ENCODE peak calls at places on chromosome 12, in six cellular contexts. V, R, W, H, Y and S are unnamed samples.

GRCh38 chr12:4274396-4274959 is 916 bp downstream of the CCND2 start:
- DNase-seq in V (no peak), R (no peak), W (no peak), H (peak), Y (no peak), S (no peak)

GRCh38 chr12:39958377-39958776 is 147.5 kb downstream of the SLC2A13 start:
- DNase-seq in V (no peak), R (no peak), W (no peak), H (peak), Y (no peak), S (peak)

GRCh38 chr12:117499759-117500485 is 138.5 kb upstream of the NOS1 start:
- DNase-seq in V (no peak), R (no peak), W (no peak), H (no peak), Y (no peak), S (no peak)

GRCh38 chr12:53603804-53604203 is 22.4 kb downstream of the ATF7 start:
- DNase-seq in V (no peak), R (no peak), W (no peak), H (no peak), Y (no peak), S (no peak)

GRCh38 chr12:75389061-75389460 is 1.8 kb upstream of the GLIPR1L2 start:
- DNase-seq in V (no peak), R (peak), W (no peak), H (no peak), Y (peak), S (no peak)

GRCh38 chr12:100741084-100741711 is 53.4 kb upstream of the ANO4 start:
- DNase-seq in V (peak), R (peak), W (peak), H (peak), Y (peak), S (no peak)

GRCh38 chr12:129672110-129672509 is 231.7 kb downstream of the TMEM132D start:
- DNase-seq in V (no peak), R (no peak), W (no peak), H (no peak), Y (no peak), S (no peak)

GRCh38 chr12:71840226-71840847 is 778 bp downstream of the TBC1D15 start:
- DNase-seq in V (peak), R (peak), W (peak), H (peak), Y (peak), S (peak)

GRCh38 chr12:17593715-17594406 is 496.1 kb downstream of the RERGL start:
- DNase-seq in V (no peak), R (no peak), W (no peak), H (no peak), Y (no peak), S (no peak)

GRCh38 chr12:108779998-108780688 is 48.8 kb upstream of the CORO1C start:
- DNase-seq in V (no peak), R (no peak), W (peak), H (no peak), Y (peak), S (no peak)

GRCh38 chr12:133201888-133202287 is 20.6 kb downstream of the ZNF268 start:
- DNase-seq in V (no peak), R (no peak), W (no peak), H (no peak), Y (no peak), S (no peak)

GRCh38 chr12:5003025-5003666 is 40.5 kb upstream of the KCNA5 start:
- DNase-seq in V (peak), R (peak), W (peak), H (peak), Y (peak), S (peak)

GRCh38 chr12:64627781-64628180 is 17.5 kb downstream of the RASSF3 start:
- DNase-seq in V (no peak), R (peak), W (peak), H (no peak), Y (peak), S (no peak)

GRCh38 chr12:131195796-131196195 is 242.1 kb downstream of the ADGRD1 start:
- DNase-seq in V (no peak), R (no peak), W (no peak), H (no peak), Y (no peak), S (no peak)

GRCh38 chr12:117875652-117876491 is 92.9 kb downstream of the KSR2 start:
- DNase-seq in V (peak), R (no peak), W (peak), H (no peak), Y (peak), S (no peak)

GRCh38 chr12:11904124-11904523 is 166.6 kb upstream of the BCL2L14 start:
- DNase-seq in V (no peak), R (no peak), W (no peak), H (no peak), Y (no peak), S (no peak)

GRCh38 chr12:49200882-49201594 is 12.2 kb upstream of the TUBA1A start:
- DNase-seq in V (peak), R (peak), W (peak), H (no peak), Y (peak), S (no peak)

GRCh38 chr12:116060765-116061164 is 216.7 kb downstream of the MED13L start:
- DNase-seq in V (no peak), R (peak), W (peak), H (no peak), Y (no peak), S (no peak)

GRCh38 chr12:84585996-84586395 is 326.6 kb downstream of the SLC6A15 start:
- DNase-seq in V (no peak), R (peak), W (no peak), H (no peak), Y (peak), S (no peak)

GRCh38 chr12:122961551-122962329 is 4.5 kb downstream of the ABCB9 start:
- DNase-seq in V (peak), R (no peak), W (peak), H (no peak), Y (no peak), S (no peak)

GRCh38 chr12:75971253-75971652 is 60.3 kb downstream of the PHLDA1 start:
- DNase-seq in V (no peak), R (no peak), W (no peak), H (no peak), Y (no peak), S (no peak)

GRCh38 chr12:57430117-57430930 is 519 bp downstream of the R3HDM2 start:
- DNase-seq in V (no peak), R (peak), W (peak), H (peak), Y (peak), S (no peak)

GRCh38 chr12:47228802-47229201 is 149.0 kb upstream of the AMIGO2 start:
- DNase-seq in V (no peak), R (no peak), W (no peak), H (no peak), Y (no peak), S (no peak)

GRCh38 chr12:3332190-3332589 is 158.8 kb upstream of the PRMT8 start:
- DNase-seq in V (no peak), R (peak), W (peak), H (no peak), Y (peak), S (no peak)

GRCh38 chr12:39541471-39541870 is 78.1 kb downstream of the ABCD2 start:
- DNase-seq in V (no peak), R (no peak), W (peak), H (no peak), Y (no peak), S (no peak)

GRCh38 chr12:10016881-10017280 is 6.5 kb downstream of the CLEC12B start:
- DNase-seq in V (no peak), R (peak), W (no peak), H (no peak), Y (peak), S (no peak)

GRCh38 chr12:98256830-98257229 is 258.6 kb upstream of the TMPO start:
- DNase-seq in V (no peak), R (no peak), W (no peak), H (no peak), Y (no peak), S (no peak)